ENCODE peak calls at places on chromosomes 2 and 18, in nine cellular contexts. P, C, J, F, A, E, H, S and M are unnamed samples.

GRCh38 chr2:30223413-30223874 is 7.9 kb upstream of the LBH start:
- DNase-seq in E (no peak), H (no peak), A (no peak), S (no peak), P (no peak), F (no peak), C (no peak), J (no peak), M (no peak)

GRCh38 chr18:24018299-24018910 is 3.9 kb downstream of the TTC39C start:
- DNase-seq in P (no peak), S (no peak), J (no peak), A (no peak), E (no peak), C (no peak), F (no peak), H (no peak), M (no peak)

GRCh38 chr2:239215136-239215925 is 185.5 kb downstream of the HDAC4 start:
- DNase-seq in P (no peak), A (no peak), J (no peak), C (no peak), H (no peak), S (no peak), F (no peak), E (no peak), M (no peak)

GRCh38 chr2:58879834-58880233 is 638.7 kb upstream of the FANCL start:
- DNase-seq in P (no peak), J (no peak), A (no peak), H (no peak), S (no peak), E (no peak), C (no peak), F (no peak), M (no peak)

GRCh38 chr2:110662560-110662959 is 15.3 kb downstream of the BUB1 start:
- DNase-seq in E (no peak), A (no peak), S (no peak), P (no peak), F (no peak), C (no peak), J (no peak), H (no peak), M (no peak)

GRCh38 chr2:127254386-127254981 is 34.4 kb upstream of the CYP27C1 start:
- DNase-seq in F (no peak), P (no peak), S (no peak), A (no peak), H (no peak), J (no peak), C (no peak), E (peak; percentile 37), M (no peak)

GRCh38 chr2:128531856-128532255 is 213.2 kb upstream of the HS6ST1 start:
- DNase-seq in H (no peak), E (no peak), S (peak; percentile 6), C (no peak), J (no peak), A (peak; percentile 61), P (no peak), F (no peak), M (no peak)

GRCh38 chr2:19580264-19580663 is 221.8 kb upstream of the OSR1 start:
- DNase-seq in J (no peak), S (no peak), H (no peak), A (no peak), F (no peak), E (no peak), C (no peak), P (no peak), M (no peak)

GRCh38 chr2:157058161-157058560 is 199.3 kb upstream of the GALNT5 start:
- DNase-seq in F (no peak), S (no peak), C (no peak), P (no peak), A (no peak), H (no peak), J (no peak), E (no peak), M (no peak)

GRCh38 chr2:157053876-157054275 is 203.6 kb upstream of the GALNT5 start:
- DNase-seq in E (no peak), S (no peak), C (no peak), A (no peak), H (no peak), J (no peak), P (no peak), F (no peak), M (no peak)

GRCh38 chr2:157056200-157056676 is 201.3 kb upstream of the GALNT5 start:
- DNase-seq in E (peak; percentile 8), S (peak; percentile 64), H (no peak), A (no peak), F (no peak), J (no peak), C (no peak), P (no peak), M (no peak)

GRCh38 chr2:157052685-157053224 is 204.8 kb upstream of the GALNT5 start:
- DNase-seq in P (no peak), C (no peak), A (no peak), S (no peak), E (peak; percentile 44), H (no peak), J (peak; percentile 3), F (no peak), M (peak; percentile 53)

DNA sequence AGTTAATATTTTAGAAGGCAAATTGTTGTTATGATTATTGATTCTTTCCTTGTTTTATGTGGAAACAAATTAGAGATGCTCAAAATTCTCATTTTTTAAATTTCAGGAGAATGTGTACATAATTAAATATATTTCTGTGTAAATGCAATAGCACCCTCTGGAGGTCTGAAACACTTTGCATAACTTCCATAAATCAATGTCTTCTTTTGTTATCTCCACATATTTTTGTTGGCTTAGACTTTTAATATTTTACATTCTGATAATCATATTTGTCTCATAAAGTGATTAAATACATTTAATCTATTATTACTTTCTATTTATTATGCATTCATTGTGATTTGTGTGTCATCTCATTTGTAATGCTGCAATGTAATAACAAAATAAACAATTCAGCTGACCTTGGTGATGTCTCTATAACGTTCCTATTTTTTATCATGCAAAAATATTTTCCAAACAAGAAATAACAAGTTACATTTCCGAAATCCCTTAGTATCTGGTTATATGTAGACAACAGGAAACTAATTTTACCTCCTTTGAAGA is 201.8 kb upstream of the GALNT5 start:
- DNase-seq in J (peak; percentile 37), F (no peak), P (no peak), S (peak; percentile 40), C (no peak), E (peak; percentile 9), A (peak; percentile 25), H (no peak), M (no peak)
- TF ChIP-seq CTCF in J (peak; percentile 7), F (no peak), P (no peak), S (peak; percentile 65), C (peak; percentile 36), E (peak; percentile 79), A (no peak), H (peak; percentile 42), M (peak; percentile 34)

GRCh38 chr2:25204190-25204838 is 35.9 kb upstream of the POMC start:
- DNase-seq in J (no peak), F (no peak), C (no peak), E (no peak), A (no peak), P (peak; percentile 68), H (no peak), S (no peak), M (no peak)

GRCh38 chr2:25201794-25202193 is 33.4 kb upstream of the POMC start:
- DNase-seq in P (no peak), S (no peak), C (no peak), F (no peak), E (no peak), H (no peak), A (no peak), J (no peak), M (no peak)

GRCh38 chr2:25202290-25202689 is 33.9 kb upstream of the POMC start:
- DNase-seq in H (no peak), S (no peak), J (no peak), A (no peak), F (no peak), E (no peak), P (no peak), C (no peak), M (no peak)

GRCh38 chr2:25198209-25198525 is 29.8 kb upstream of the POMC start:
- DNase-seq in P (no peak), J (no peak), H (no peak), F (no peak), C (no peak), A (no peak), S (no peak), E (no peak), M (no peak)

DNA sequence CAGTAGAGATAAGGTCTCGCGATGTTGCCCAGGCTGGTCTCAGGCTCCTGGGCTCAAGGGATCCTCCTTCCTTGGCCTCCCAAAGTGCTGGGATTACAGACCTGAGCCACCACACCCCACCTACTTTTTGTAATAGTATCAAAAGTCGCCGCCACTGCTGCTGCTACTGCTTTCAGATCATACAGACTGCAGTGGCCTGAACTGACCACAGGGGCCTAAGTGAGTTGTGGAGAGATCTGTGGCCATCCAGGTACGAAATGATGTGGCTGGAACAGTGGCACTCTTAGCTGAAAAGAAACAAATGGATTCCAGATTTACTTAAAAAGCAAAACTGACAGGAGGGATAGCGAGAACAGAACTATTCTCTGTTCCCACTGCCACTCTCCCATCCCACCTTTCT is 32.9 kb upstream of the POMC start:
- DNase-seq in P (no peak), J (no peak), A (no peak), E (no peak), S (no peak), C (no peak), H (no peak), F (no peak), M (no peak)
- TF ChIP-seq CTCF in P (no peak), J (no peak), A (peak; percentile 24), E (no peak), S (peak; percentile 16), C (no peak), H (no peak), F (no peak), M (peak; percentile 20)

DNA sequence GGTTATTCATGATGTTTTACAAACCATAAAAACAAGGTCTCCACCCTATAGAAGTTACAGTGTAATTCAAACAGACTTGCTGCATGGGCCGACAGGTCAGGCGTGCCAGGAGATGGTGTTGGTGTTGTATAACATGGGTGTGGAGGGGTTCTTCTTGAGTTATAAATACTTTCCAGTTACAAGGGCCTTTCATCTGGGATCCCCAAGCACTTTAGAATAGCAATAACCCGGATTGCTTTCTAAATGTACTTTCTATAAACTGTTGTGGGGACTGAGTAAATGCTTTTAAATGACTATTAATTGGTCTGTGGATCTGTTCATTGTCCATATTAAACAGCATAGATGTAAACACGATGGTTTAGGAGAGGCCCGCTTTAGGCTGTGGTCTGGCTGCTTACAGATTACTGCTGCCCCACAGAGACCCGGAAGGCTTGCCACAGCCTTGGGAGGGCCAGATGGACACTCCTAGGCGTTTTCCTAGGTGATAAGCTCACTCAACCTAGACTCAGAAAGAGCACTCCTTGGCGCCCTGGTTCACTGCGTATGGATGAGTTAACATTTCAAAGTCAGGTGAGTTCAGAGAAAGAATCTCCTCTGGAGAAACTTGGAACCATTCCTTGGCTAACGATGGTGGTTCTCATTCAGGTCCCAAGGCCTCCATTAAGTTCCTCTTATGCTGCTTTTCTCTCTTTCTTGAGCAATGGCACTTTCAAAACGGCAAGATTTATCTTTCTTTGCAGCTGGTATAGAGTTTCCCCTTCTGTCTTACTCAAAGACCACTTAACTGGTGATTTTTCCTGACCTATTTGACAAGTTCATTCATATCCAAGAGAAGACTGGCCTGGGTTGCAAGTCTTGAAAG is 3.6 kb upstream of the KIAA2012 start:
- DNase-seq in A (peak; percentile 35), P (no peak), E (no peak), J (peak; percentile 77), H (no peak), S (no peak), F (no peak), C (no peak), M (no peak)
- TF ChIP-seq CTCF in A (no peak), P (no peak), E (no peak), J (no peak), H (no peak), S (no peak), F (no peak), C (no peak), M (no peak)

GRCh38 chr2:240895656-240896388 is at the start of gene MAB21L4:
- DNase-seq in H (no peak), S (no peak), F (no peak), A (no peak), P (no peak), C (no peak), J (no peak), E (peak; percentile 67), M (no peak)
- TF ChIP-seq CTCF in H (no peak), S (no peak), F (no peak), A (no peak), P (no peak), C (no peak), J (no peak), E (no peak), M (no peak)